ENCODE peak calls at places on chromosome X, in nine cellular contexts. K is psoas muscle; D is Right ventricle myocardium inferior; M is GOT3; S is choroid plexus epithelial cell; X is AG09319; P is activated CD4-positive, CD25-positive, alpha-beta regulatory T cell treated with anti-CD3 and anti-CD28 coated beads, Interleukin-2, amount 50 U/mL, for 72 hours; O is retinal pigment epithelial cell; N is upper lobe of left lung. B is an unnamed sample.

GRCh38 chrX:131262738-131263679 is 26.1 kb downstream of the IGSF1 start:
- DNase-seq in O (no peak), N (no peak), P (no peak), M (no peak), S (no peak), D (no peak), X (no peak), K (no peak), B (no peak)

GRCh38 chrX:53000447-53001208 is 42.3 kb upstream of the FAM156A start:
- DNase-seq in K (no peak), S (no peak), N (peak; percentile 59), D (no peak), M (no peak), P (no peak), X (no peak), O (no peak), B (no peak)

GRCh38 chrX:153926863-153927685 is 1.0 kb upstream of the ARHGAP4 start:
- DNase-seq in P (peak; percentile 72), K (peak; percentile 51), N (no peak), X (peak; percentile 7), S (peak; percentile 18), O (no peak), M (no peak), D (peak; percentile 81), B (no peak)

GRCh38 chrX:144683247-144683646 is 564.1 kb upstream of the SPANXN1 start:
- DNase-seq in N (no peak), D (no peak), O (no peak), X (no peak), K (no peak), S (no peak), M (no peak), P (no peak), B (no peak)

GRCh38 chrX:142804085-142804484 is 221.6 kb upstream of the SPANXN4 start:
- DNase-seq in P (no peak), N (no peak), X (no peak), O (peak; percentile 27), S (no peak), M (no peak), K (no peak), D (no peak), B (no peak)

GRCh38 chrX:46244451-46244850 is 300.8 kb downstream of the ZNF674 start:
- DNase-seq in N (no peak), X (no peak), K (no peak), S (peak; percentile 7), P (no peak), M (no peak), O (no peak), D (no peak), B (no peak)

GRCh38 chrX:133468081-133468480 is 52.8 kb upstream of the GPC4 start:
- DNase-seq in O (no peak), N (no peak), X (no peak), M (no peak), P (no peak), K (no peak), D (no peak), S (no peak), B (no peak)

GRCh38 chrX:63764946-63765345 is 20.1 kb downstream of the ARHGEF9 start:
- DNase-seq in S (peak; percentile 9), P (no peak), X (no peak), D (no peak), O (no peak), K (no peak), N (no peak), M (no peak), B (no peak)

GRCh38 chrX:14896273-14896672 is 23.1 kb downstream of the MOSPD2 start:
- DNase-seq in S (no peak), K (no peak), N (no peak), M (no peak), D (no peak), X (no peak), P (no peak), O (no peak), B (no peak)

GRCh38 chrX:145687707-145688106 is 129.9 kb upstream of the SLITRK2 start:
- DNase-seq in X (no peak), D (no peak), M (no peak), S (no peak), O (no peak), N (no peak), P (no peak), K (no peak), B (no peak)

GRCh38 chrX:47232803-47233332 is at the start of gene USP11:
- DNase-seq in M (no peak), S (peak; percentile 47), X (no peak), D (peak; percentile 77), K (peak; percentile 46), N (peak; percentile 92), O (no peak), P (no peak), B (peak; percentile 9)

GRCh38 chrX:103475381-103475780 is 43.9 kb downstream of the RAB40A start:
- DNase-seq in P (no peak), M (no peak), N (no peak), D (no peak), S (peak; percentile 14), X (no peak), O (no peak), K (no peak), B (no peak)

GRCh38 chrX:145213504-145213903 is 33.8 kb upstream of the SPANXN1 start:
- DNase-seq in M (no peak), D (no peak), K (no peak), P (no peak), S (peak; percentile 0), N (no peak), O (no peak), X (no peak), B (no peak)

GRCh38 chrX:110852180-110852579 is 56.6 kb upstream of the CHRDL1 start:
- DNase-seq in P (no peak), M (no peak), S (peak; percentile 21), O (no peak), K (no peak), X (no peak), D (no peak), N (no peak), B (no peak)

GRCh38 chrX:20015422-20015821 is 24.6 kb upstream of the BCLAF3 start:
- DNase-seq in O (no peak), M (no peak), S (no peak), D (no peak), N (no peak), X (no peak), P (no peak), K (no peak), B (no peak)

GRCh38 chrX:72123471-72124185 is 8.1 kb downstream of the RTL5 start:
- DNase-seq in O (peak; percentile 55), S (peak; percentile 71), N (no peak), M (no peak), K (peak; percentile 43), D (no peak), P (no peak), X (no peak), B (no peak)

GRCh38 chrX:134985479-134985878 is 5.3 kb upstream of the SMIM10 start:
- DNase-seq in P (no peak), X (no peak), K (no peak), N (no peak), O (no peak), D (no peak), S (no peak), M (no peak), B (no peak)

GRCh38 chrX:131762802-131763234 is 218.9 kb downstream of the OR13H1 start:
- DNase-seq in N (no peak), O (no peak), K (no peak), S (no peak), D (no peak), M (no peak), P (no peak), X (no peak), B (peak; percentile 63)

GRCh38 chrX:63128509-63128908 is 222.6 kb downstream of the SPIN4 start:
- DNase-seq in K (no peak), X (no peak), O (no peak), S (peak; percentile 28), M (no peak), N (no peak), P (no peak), D (no peak), B (no peak)

GRCh38 chrX:15087747-15088146 is 182.1 kb downstream of the ASB9 start:
- DNase-seq in O (no peak), M (no peak), X (no peak), P (no peak), S (no peak), K (no peak), N (no peak), D (no peak), B (no peak)

GRCh38 chrX:153477458-153477857 is 7.1 kb upstream of the HAUS7 start:
- DNase-seq in O (no peak), S (no peak), P (no peak), D (no peak), M (no peak), K (no peak), N (no peak), X (no peak), B (no peak)

GRCh38 chrX:13123857-13124345 is 79.5 kb upstream of the FAM9C start:
- DNase-seq in X (no peak), S (peak; percentile 85), N (no peak), P (no peak), O (no peak), K (no peak), D (no peak), M (no peak), B (peak; percentile 47)

GRCh38 chrX:2703991-2704369 is 12.9 kb downstream of the CD99 start:
- DNase-seq in M (no peak), K (peak; percentile 40), O (no peak), N (no peak), X (no peak), D (no peak), S (peak; percentile 61), P (no peak), B (no peak)

GRCh38 chrX:25014366-25014838 is 1.4 kb downstream of the ARX start:
- DNase-seq in M (no peak), S (no peak), X (no peak), K (no peak), O (no peak), N (peak; percentile 40), D (no peak), P (no peak), B (no peak)

GRCh38 chrX:51893931-51894696 is 691 bp downstream of the MAGED1 start:
- DNase-seq in M (no peak), D (no peak), X (no peak), N (no peak), O (no peak), K (no peak), S (peak; percentile 40), P (no peak), B (no peak)

GRCh38 chrX:54066841-54067240 is 22.6 kb upstream of the PHF8 start:
- DNase-seq in O (no peak), M (no peak), S (peak; percentile 27), P (no peak), K (no peak), N (no peak), D (no peak), X (peak; percentile 2), B (no peak)

GRCh38 chrX:134542485-134542884 is 82.5 kb downstream of the HPRT1 start:
- DNase-seq in N (no peak), D (no peak), K (no peak), M (no peak), P (no peak), S (peak; percentile 86), O (no peak), X (no peak), B (peak; percentile 87)

GRCh38 chrX:34365482-34365881 is 233.4 kb upstream of the FAM47A start:
- DNase-seq in X (no peak), D (no peak), M (no peak), O (no peak), P (no peak), K (no peak), N (no peak), S (peak; percentile 57), B (peak; percentile 13)

GRCh38 chrX:46636223-46636622 is 62.7 kb downstream of the CHST7 start:
- DNase-seq in K (no peak), X (no peak), P (no peak), O (no peak), N (no peak), D (no peak), S (no peak), M (no peak), B (no peak)

GRCh38 chrX:39678914-39679313 is 418.8 kb downstream of the BCOR start:
- DNase-seq in S (no peak), P (no peak), M (no peak), O (no peak), D (no peak), X (no peak), N (no peak), K (no peak), B (no peak)